ENCODE peak calls at places on chromosomes 7 and 10, in four cellular contexts. F, L, R and Y are unnamed samples.

GRCh38 chr10:123009105-123009805 is 449 bp downstream of the ACADSB start:
- DNase-seq in R (peak; percentile 31), F (peak; percentile 50), L (no peak), Y (peak; percentile 37)

GRCh38 chr10:107971973-107972372 is 807.5 kb upstream of the SORCS1 start:
- DNase-seq in L (no peak), F (no peak), R (peak; percentile 90), Y (no peak)

GRCh38 chr7:90430614-90431445 is 27.6 kb downstream of the CLDN12 start:
- DNase-seq in F (no peak), R (peak; percentile 10), L (no peak), Y (no peak)

GRCh38 chr7:120856621-120857352 is 1.2 kb downstream of the TSPAN12 start:
- DNase-seq in F (peak; percentile 58), L (peak; percentile 18), R (peak; percentile 47), Y (peak; percentile 59)

GRCh38 chr10:99937630-99938029 is 72.1 kb downstream of the DNMBP start:
- DNase-seq in L (no peak), F (no peak), R (no peak), Y (no peak)

GRCh38 chr10:129964611-129965417 is 740 bp upstream of the EBF3 start:
- DNase-seq in L (no peak), R (no peak), F (no peak), Y (no peak)

GRCh38 chr10:19906108-19906791 is 90.0 kb downstream of the PLXDC2 start:
- DNase-seq in F (no peak), L (no peak), R (no peak), Y (no peak)

GRCh38 chr7:155780884-155781283 is 31.4 kb downstream of the SHH start:
- DNase-seq in R (no peak), L (no peak), F (no peak), Y (no peak)

GRCh38 chr10:132417957-132418441 is 21.0 kb downstream of the PWWP2B start:
- DNase-seq in F (no peak), L (no peak), R (no peak), Y (no peak)

GRCh38 chr10:64617071-64617470 is 1095.9 kb downstream of the REEP3 start:
- DNase-seq in L (no peak), R (no peak), F (no peak), Y (no peak)

GRCh38 chr7:137625197-137625596 is 221.6 kb downstream of the DGKI start:
- DNase-seq in F (no peak), R (peak; percentile 45), L (no peak), Y (no peak)

GRCh38 chr7:143884978-143885559 is 16.9 kb downstream of the TCAF1 start:
- DNase-seq in F (peak; percentile 95), R (peak; percentile 76), L (no peak), Y (peak; percentile 44)

GRCh38 chr10:133530506-133530905 is 3.3 kb downstream of the CYP2E1 start:
- DNase-seq in F (no peak), L (no peak), R (no peak), Y (no peak)

GRCh38 chr10:15324113-15324512 is 47.0 kb downstream of the FAM171A1 start:
- DNase-seq in L (no peak), F (no peak), R (no peak), Y (no peak)

GRCh38 chr10:45154481-45154880 is 153.8 kb downstream of the ZNF22 start:
- DNase-seq in L (no peak), R (no peak), F (no peak), Y (no peak)

GRCh38 chr7:22806754-22807153 is 15.9 kb downstream of the TOMM7 start:
- DNase-seq in R (no peak), L (no peak), F (no peak), Y (no peak)

GRCh38 chr7:22799633-22800032 is 23.0 kb downstream of the TOMM7 start:
- DNase-seq in L (no peak), R (peak; percentile 55), F (no peak), Y (no peak)

GRCh38 chr7:22802426-22802825 is 20.2 kb downstream of the TOMM7 start:
- DNase-seq in F (no peak), L (no peak), R (no peak), Y (no peak)

GRCh38 chr7:22805227-22805626 is 17.4 kb downstream of the TOMM7 start:
- DNase-seq in L (no peak), F (no peak), R (no peak), Y (no peak)

DNA sequence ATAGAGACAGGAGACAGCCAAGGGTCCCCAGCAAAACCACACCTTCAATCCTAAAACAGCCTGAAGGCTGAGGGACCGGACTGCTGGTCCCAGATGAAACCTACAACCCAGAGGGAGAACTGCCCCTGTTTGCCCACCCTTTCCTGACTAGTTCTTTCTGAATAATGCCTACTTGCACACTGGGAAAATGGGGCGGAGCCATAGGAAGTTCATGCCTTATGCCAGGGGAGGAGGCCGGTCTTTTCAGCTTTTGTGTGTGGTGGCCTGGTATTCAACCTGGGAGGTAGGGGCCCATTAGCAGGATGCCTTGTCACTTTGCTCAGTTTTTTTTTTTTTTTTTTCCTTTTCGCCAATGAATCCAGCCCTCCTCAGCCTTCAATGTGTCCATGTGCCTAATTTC is 20.7 kb downstream of the TOMM7 start:
- DNase-seq in L (peak; percentile 32), R (no peak), F (no peak), Y (no peak)
- H3K9ac ChIP-seq in L (peak overlapping the region; percentile 11), R (no peak overlapping the region), F (no peak overlapping the region), Y (no peak overlapping the region)

GRCh38 chr7:44368455-44368854 is 43.1 kb upstream of the CAMK2B start:
- DNase-seq in R (no peak), L (no peak), F (no peak), Y (no peak)
- H3K4me1 ChIP-seq in R (peaks cover 18% of the 10 kb centered on the region), L (peaks cover 6% of the 10 kb centered on the region), F (no peaks in the 10 kb centered on the region), Y (no peaks in the 10 kb centered on the region)

GRCh38 chr7:23942032-23942431 is 232.0 kb downstream of the STK31 start:
- DNase-seq in R (no peak), L (no peak), F (no peak), Y (no peak)
- H3K9ac ChIP-seq in R (no peak overlapping the region), L (no peak overlapping the region), F (no peak overlapping the region), Y (no peak overlapping the region)

DNA sequence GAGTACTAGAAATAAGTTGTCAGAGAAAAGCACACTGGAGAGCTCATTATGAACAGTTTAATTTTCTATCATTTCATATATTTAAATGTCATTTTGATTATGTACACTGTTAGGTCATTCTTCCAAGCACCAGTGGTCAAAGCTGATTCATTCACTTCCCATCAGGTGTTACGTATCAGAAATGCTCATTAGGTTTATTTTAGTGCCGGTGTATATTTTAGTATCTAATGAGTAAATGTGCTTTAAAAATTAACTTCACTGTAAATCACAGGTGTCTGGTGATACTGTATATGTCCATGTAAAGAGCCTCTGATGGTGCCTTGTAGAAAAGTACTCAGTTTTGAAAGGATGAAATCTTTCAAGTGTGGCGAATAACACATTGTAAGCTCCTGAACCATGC is 3.5 kb downstream of the DMTF1 start:
- DNase-seq in L (no peak), R (peak; percentile 11), F (no peak), Y (no peak)
- H3K4me1 ChIP-seq in L (peaks cover 43% of the 10 kb centered on the region), R (peaks cover 30% of the 10 kb centered on the region), F (peaks cover 25% of the 10 kb centered on the region), Y (peaks cover 18% of the 10 kb centered on the region)

GRCh38 chr7:113799896-113800295 is 118.9 kb downstream of the PPP1R3A start:
- DNase-seq in R (no peak), F (no peak), L (no peak), Y (no peak)

GRCh38 chr7:113797420-113797995 is 121.3 kb downstream of the PPP1R3A start:
- DNase-seq in L (no peak), F (no peak), R (no peak), Y (no peak)

GRCh38 chr7:113794573-113794972 is 124.2 kb downstream of the PPP1R3A start:
- DNase-seq in L (no peak), R (no peak), F (no peak), Y (no peak)

GRCh38 chr7:113793171-113793570 is 125.6 kb downstream of the PPP1R3A start:
- DNase-seq in L (no peak), F (no peak), R (no peak), Y (no peak)

GRCh38 chr7:113796557-113796956 is 122.3 kb downstream of the PPP1R3A start:
- DNase-seq in R (peak; percentile 67), F (no peak), L (no peak), Y (no peak)
- H3K9ac ChIP-seq in R (no peak overlapping the region), F (no peak overlapping the region), L (no peak overlapping the region), Y (no peak overlapping the region)

GRCh38 chr10:103767756-103768155 is 87.6 kb downstream of the SH3PXD2A start:
- DNase-seq in L (no peak), R (no peak), F (no peak), Y (no peak)

GRCh38 chr10:103770139-103770538 is 85.2 kb downstream of the SH3PXD2A start:
- DNase-seq in L (no peak), F (no peak), R (no peak), Y (no peak)

GRCh38 chr10:103766751-103767509 is 88.4 kb downstream of the SH3PXD2A start:
- DNase-seq in F (no peak), R (no peak), L (no peak), Y (no peak)

GRCh38 chr10:103769176-103769575 is 86.2 kb downstream of the SH3PXD2A start:
- DNase-seq in F (no peak), L (no peak), R (no peak), Y (no peak)

GRCh38 chr10:103768345-103768744 is 87.0 kb downstream of the SH3PXD2A start:
- DNase-seq in L (no peak), F (no peak), R (no peak), Y (no peak)
- H3K4me1 ChIP-seq in L (peaks cover 5% of the 10 kb centered on the region), F (peaks cover 9% of the 10 kb centered on the region), R (peaks cover 20% of the 10 kb centered on the region), Y (no peaks in the 10 kb centered on the region)

DNA sequence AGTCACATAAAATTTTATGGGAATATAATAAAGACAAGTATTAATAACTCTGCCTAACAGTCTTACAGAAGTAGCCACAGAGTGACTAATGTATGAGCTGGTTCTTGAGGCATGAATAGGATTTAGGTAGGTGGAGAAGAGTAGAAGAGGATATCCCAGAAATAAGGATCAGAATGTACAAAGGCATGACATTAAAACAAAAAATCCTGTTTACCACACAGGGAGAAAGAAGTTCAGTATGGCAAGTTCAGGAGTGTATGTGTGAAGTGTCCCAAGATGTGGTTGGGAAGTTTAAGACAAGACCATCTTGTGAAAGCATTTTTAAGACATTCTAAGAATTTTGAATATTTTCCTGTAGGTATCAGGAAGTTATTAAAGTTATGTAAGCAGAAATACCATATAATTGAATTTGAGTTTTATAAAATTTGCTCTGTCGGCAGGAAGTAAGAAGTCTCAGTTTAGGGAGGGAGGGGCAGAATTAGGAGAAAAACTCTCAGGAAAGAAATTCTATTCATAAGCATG is 64.7 kb upstream of the CAV2 start:
- DNase-seq in L (no peak), R (peak; percentile 89), F (no peak), Y (no peak)
- H3K9ac ChIP-seq in L (no peak overlapping the region), R (peak overlapping the region; percentile 43), F (no peak overlapping the region), Y (no peak overlapping the region)